ENCODE peak calls at places on chromosome 21, in seven cellular contexts. J, A, S, G, L, V and X are unnamed samples.

GRCh38 chr21:16358021-16358420 is 628.2 kb downstream of the USP25 start:
- DNase-seq in J (no peak), A (no peak), S (no peak), G (no peak), L (no peak), V (no peak), X (no peak)

GRCh38 chr21:33201945-33202344 is 27.8 kb upstream of the IFNAR2 start:
- DNase-seq in J (no peak), A (no peak), S (no peak), G (no peak), L (no peak), V (no peak), X (no peak)

GRCh38 chr21:15732290-15732995 is 2.7 kb downstream of the USP25 start:
- DNase-seq in J (no peak), A (no peak), S (no peak), G (no peak), L (no peak), V (no peak), X (no peak)

GRCh38 chr21:46661627-46662366 is 26.3 kb downstream of the PRMT2 start:
- DNase-seq in J (peak), A (no peak), S (no peak), G (no peak), L (no peak), V (no peak), X (no peak)

GRCh38 chr21:36542312-36543101 is 62.6 kb upstream of the CLDN14 start:
- DNase-seq in J (no peak), A (no peak), S (no peak), G (no peak), L (no peak), V (no peak), X (no peak)

GRCh38 chr21:32819702-32820101 is 48.1 kb upstream of the PAXBP1 start:
- DNase-seq in J (no peak), A (no peak), S (no peak), G (peak), L (no peak), V (peak), X (no peak)

GRCh38 chr21:24583473-24583872 is 1023.8 kb downstream of the MRPL39 start:
- DNase-seq in J (no peak), A (no peak), S (no peak), G (no peak), L (no peak), V (no peak), X (no peak)

GRCh38 chr21:42678118-42678430 is 24.7 kb downstream of the PDE9A start:
- DNase-seq in J (no peak), A (no peak), S (no peak), G (no peak), L (no peak), V (no peak), X (no peak)

GRCh38 chr21:44011774-44012473 is at the start of gene TRAPPC10:
- DNase-seq in J (peak), A (peak), S (peak), G (peak), L (peak), V (peak), X (peak)

GRCh38 chr21:36463991-36464390 is 15.9 kb downstream of the CLDN14 start:
- DNase-seq in J (peak), A (no peak), S (no peak), G (no peak), L (no peak), V (no peak), X (no peak)

GRCh38 chr21:46099476-46099875 is 1.6 kb downstream of the COL6A2 start:
- DNase-seq in J (peak), A (no peak), S (no peak), G (no peak), L (peak), V (peak), X (peak)

GRCh38 chr21:45892156-45892919 is 89.2 kb upstream of the COL6A1 start:
- DNase-seq in J (peak), A (no peak), S (no peak), G (no peak), L (peak), V (no peak), X (no peak)

GRCh38 chr21:30831194-30831765 is 1.7 kb upstream of the KRTAP7-1 start:
- DNase-seq in J (no peak), A (no peak), S (no peak), G (no peak), L (no peak), V (no peak), X (no peak)

GRCh38 chr21:29558331-29558730 is 259.6 kb downstream of the BACH1 start:
- DNase-seq in J (no peak), A (no peak), S (no peak), G (no peak), L (no peak), V (no peak), X (no peak)

GRCh38 chr21:22892041-22892440 is 1893.8 kb downstream of the NCAM2 start:
- DNase-seq in J (no peak), A (no peak), S (no peak), G (no peak), L (no peak), V (no peak), X (no peak)

GRCh38 chr21:41369105-41369914 is 7.5 kb downstream of the MX2 start:
- DNase-seq in J (no peak), A (peak), S (peak), G (no peak), L (peak), V (peak), X (peak)

GRCh38 chr21:44702111-44702972 is 5.4 kb downstream of the KRTAP10-12 start:
- DNase-seq in J (no peak), A (no peak), S (no peak), G (no peak), L (no peak), V (no peak), X (peak)

GRCh38 chr21:44816761-44817505 is 929 bp downstream of the SUMO3 start:
- DNase-seq in J (peak), A (no peak), S (no peak), G (no peak), L (no peak), V (peak), X (no peak)

GRCh38 chr21:35048706-35049617 is at the start of gene RUNX1:
- DNase-seq in J (no peak), A (peak), S (peak), G (no peak), L (no peak), V (no peak), X (no peak)

GRCh38 chr21:45817345-45817744 is 164.2 kb upstream of the COL6A1 start:
- DNase-seq in J (no peak), A (no peak), S (no peak), G (no peak), L (no peak), V (no peak), X (no peak)

GRCh38 chr21:25898671-25899070 is 163.9 kb downstream of the GABPA start:
- DNase-seq in J (no peak), A (no peak), S (no peak), G (no peak), L (no peak), V (no peak), X (no peak)

GRCh38 chr21:44752701-44753235 is 41.4 kb upstream of the TSPEAR start:
- DNase-seq in J (no peak), A (no peak), S (no peak), G (no peak), L (no peak), V (no peak), X (peak)